ENCODE peak calls at places on chromosomes 13 and 19, in four cellular contexts. One of them, this sample, is unnamed.

GRCh38 chr13:110108348-110109139 is 198.4 kb downstream of the COL4A1 start:
- DNase-seq in SK-N-SH: peak; percentile 91
- DNase-seq in A549: peak; percentile 84
- DNase-seq in GM12878: no peak
- DNase-seq in this sample: no peak

GRCh38 chr13:22176968-22177545 is 506.2 kb downstream of the FGF9 start:
- DNase-seq in SK-N-SH: no peak
- DNase-seq in A549: no peak
- DNase-seq in GM12878: no peak
- DNase-seq in this sample: no peak

GRCh38 chr19:2308114-2308556 is at the start of gene LINGO3:
- DNase-seq in SK-N-SH: peak; percentile 75
- DNase-seq in A549: no peak
- DNase-seq in GM12878: no peak
- DNase-seq in this sample: peak; percentile 37

GRCh38 chr13:105971312-105971711 is 564.1 kb downstream of the EFNB2 start:
- DNase-seq in SK-N-SH: no peak
- DNase-seq in A549: no peak
- DNase-seq in GM12878: no peak
- DNase-seq in this sample: no peak

GRCh38 chr13:51557875-51558604 is 26.2 kb upstream of the WDFY2 start:
- DNase-seq in SK-N-SH: no peak
- DNase-seq in A549: peak; percentile 5
- DNase-seq in GM12878: no peak
- DNase-seq in this sample: no peak

GRCh38 chr13:40984670-40985366 is 34.3 kb downstream of the ELF1 start:
- DNase-seq in SK-N-SH: no peak
- DNase-seq in A549: no peak
- DNase-seq in GM12878: peak; percentile 67
- DNase-seq in this sample: no peak

GRCh38 chr19:35369522-35369921 is 1.3 kb upstream of the GPR42 start:
- DNase-seq in SK-N-SH: no peak
- DNase-seq in A549: no peak
- DNase-seq in GM12878: no peak
- DNase-seq in this sample: no peak

GRCh38 chr19:45215391-45216191 is 29.6 kb downstream of the EXOC3L2 start:
- DNase-seq in SK-N-SH: peak; percentile 72
- DNase-seq in A549: no peak
- DNase-seq in GM12878: no peak
- DNase-seq in this sample: no peak

GRCh38 chr19:50495020-50495531 is 15.9 kb downstream of the JOSD2 start:
- DNase-seq in SK-N-SH: no peak
- DNase-seq in A549: no peak
- DNase-seq in GM12878: no peak
- DNase-seq in this sample: no peak

GRCh38 chr13:99154064-99154463 is 46.6 kb upstream of the UBAC2 start:
- DNase-seq in SK-N-SH: no peak
- DNase-seq in A549: no peak
- DNase-seq in GM12878: no peak
- DNase-seq in this sample: no peak

GRCh38 chr19:1675633-1676350 is 23.4 kb upstream of the TCF3 start:
- DNase-seq in SK-N-SH: peak; percentile 81
- DNase-seq in A549: no peak
- DNase-seq in GM12878: no peak
- DNase-seq in this sample: no peak

GRCh38 chr19:10007811-10008211 is 2.5 kb downstream of the COL5A3 start:
- DNase-seq in SK-N-SH: peak; percentile 41
- DNase-seq in A549: no peak
- DNase-seq in GM12878: no peak
- DNase-seq in this sample: no peak

GRCh38 chr13:39451301-39451700 is 151.7 kb downstream of the LHFPL6 start:
- DNase-seq in SK-N-SH: no peak
- DNase-seq in A549: no peak
- DNase-seq in GM12878: no peak
- DNase-seq in this sample: no peak

GRCh38 chr19:661427-662196 is 1.4 kb downstream of the RNF126 start:
- DNase-seq in SK-N-SH: no peak
- DNase-seq in A549: no peak
- DNase-seq in GM12878: no peak
- DNase-seq in this sample: peak; percentile 38

GRCh38 chr19:4678881-4679379 is 8.8 kb upstream of the MYDGF start:
- DNase-seq in SK-N-SH: peak; percentile 81
- DNase-seq in A549: peak; percentile 69
- DNase-seq in GM12878: no peak
- DNase-seq in this sample: peak; percentile 96

GRCh38 chr13:23705578-23705977 is 135.4 kb downstream of the TNFRSF19 start:
- DNase-seq in SK-N-SH: no peak
- DNase-seq in A549: no peak
- DNase-seq in GM12878: no peak
- DNase-seq in this sample: no peak

GRCh38 chr13:100333141-100333540 is 244.2 kb downstream of the PCCA start:
- DNase-seq in SK-N-SH: no peak
- DNase-seq in A549: no peak
- DNase-seq in GM12878: no peak
- DNase-seq in this sample: no peak

GRCh38 chr13:77595166-77595810 is 59.8 kb downstream of the SCEL start:
- DNase-seq in SK-N-SH: no peak
- DNase-seq in A549: no peak
- DNase-seq in GM12878: no peak
- DNase-seq in this sample: no peak

GRCh38 chr13:47679391-47679790 is 321.7 kb downstream of the SUCLA2 start:
- DNase-seq in SK-N-SH: no peak
- DNase-seq in A549: no peak
- DNase-seq in GM12878: no peak
- DNase-seq in this sample: no peak

GRCh38 chr19:8145969-8146368 is 3.4 kb downstream of the FBN3 start:
- DNase-seq in SK-N-SH: no peak
- DNase-seq in A549: peak; percentile 37
- DNase-seq in GM12878: no peak
- DNase-seq in this sample: peak; percentile 53

GRCh38 chr19:29798783-29799182 is 13.0 kb upstream of the CCNE1 start:
- DNase-seq in SK-N-SH: no peak
- DNase-seq in A549: no peak
- DNase-seq in GM12878: no peak
- DNase-seq in this sample: no peak

GRCh38 chr13:28199089-28199488 is 60.7 kb downstream of the PAN3 start:
- DNase-seq in SK-N-SH: no peak
- DNase-seq in A549: no peak
- DNase-seq in GM12878: no peak
- DNase-seq in this sample: peak; percentile 16

GRCh38 chr19:39874404-39874803 is 28.2 kb upstream of the FBL start:
- DNase-seq in SK-N-SH: no peak
- DNase-seq in A549: no peak
- DNase-seq in GM12878: no peak
- DNase-seq in this sample: no peak

GRCh38 chr13:111548301-111548700 is 227.9 kb downstream of the TEX29 start:
- DNase-seq in SK-N-SH: no peak
- DNase-seq in A549: no peak
- DNase-seq in GM12878: no peak
- DNase-seq in this sample: no peak

GRCh38 chr13:64556391-64556790 is 2673.7 kb downstream of the PCDH9 start:
- DNase-seq in SK-N-SH: no peak
- DNase-seq in A549: no peak
- DNase-seq in GM12878: no peak
- DNase-seq in this sample: no peak

GRCh38 chr13:54841682-54842081 is 1813.1 kb downstream of the OLFM4 start:
- DNase-seq in SK-N-SH: no peak
- DNase-seq in A549: no peak
- DNase-seq in GM12878: no peak
- DNase-seq in this sample: no peak

DNA sequence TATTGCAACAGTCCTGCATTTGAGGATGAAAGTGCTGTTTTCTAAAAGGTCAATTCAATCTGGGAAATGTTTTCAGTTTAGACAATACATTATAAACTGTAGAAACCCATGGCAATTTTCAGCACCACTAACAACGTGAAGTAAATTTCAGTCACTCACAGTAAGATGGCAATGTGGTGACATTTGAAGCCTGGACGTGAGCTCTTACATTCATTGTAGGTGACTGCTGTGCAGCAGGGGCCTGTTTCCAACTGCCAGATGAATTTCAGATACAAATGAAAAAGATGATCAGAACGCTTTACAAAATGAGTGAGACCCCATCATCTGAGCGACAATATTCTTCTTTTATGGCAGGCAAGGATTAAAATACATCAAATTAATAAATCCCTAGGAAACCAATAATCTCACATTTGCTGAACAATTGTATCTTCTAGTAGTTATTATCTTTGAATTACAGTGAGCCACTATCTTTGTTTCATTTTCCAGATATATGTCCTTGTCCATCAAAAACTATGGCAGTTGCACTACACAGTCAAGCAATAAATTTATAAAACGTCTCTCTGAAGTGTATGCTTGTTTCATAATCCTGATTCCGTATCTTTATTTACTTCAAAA is 1816.8 kb downstream of the OLFM4 start:
- DNase-seq in SK-N-SH: no peak
- DNase-seq in A549: no peak
- DNase-seq in GM12878: no peak
- DNase-seq in this sample: no peak
- TF ChIP-seq EP300 in SK-N-SH: no peak
- TF ChIP-seq EP300 in A549: no peak
- TF ChIP-seq EP300 in GM12878: no peak
- TF ChIP-seq EP300 in this sample: no peak

GRCh38 chr13:20558982-20559381 is 8.0 kb upstream of the IFT88 start:
- DNase-seq in SK-N-SH: no peak
- DNase-seq in A549: no peak
- DNase-seq in GM12878: no peak
- DNase-seq in this sample: no peak
- TF ChIP-seq REST in SK-N-SH: peak; percentile 56
- TF ChIP-seq REST in A549: no peak
- TF ChIP-seq REST in GM12878: peak; percentile 35
- TF ChIP-seq REST in this sample: no peak

GRCh38 chr19:38638461-38638860 is 9.0 kb upstream of the ACTN4 start:
- DNase-seq in SK-N-SH: no peak
- DNase-seq in A549: no peak
- DNase-seq in GM12878: no peak
- DNase-seq in this sample: no peak
- TF ChIP-seq EP300 in SK-N-SH: no peak
- TF ChIP-seq EP300 in A549: no peak
- TF ChIP-seq EP300 in GM12878: no peak
- TF ChIP-seq EP300 in this sample: no peak

GRCh38 chr19:46472592-46472991 is 1.2 kb upstream of the PNMA8A start:
- DNase-seq in SK-N-SH: no peak
- DNase-seq in A549: no peak
- DNase-seq in GM12878: no peak
- DNase-seq in this sample: no peak

GRCh38 chr19:46470376-46470775 is 987 bp downstream of the PNMA8A start:
- DNase-seq in SK-N-SH: no peak
- DNase-seq in A549: no peak
- DNase-seq in GM12878: no peak
- DNase-seq in this sample: no peak

GRCh38 chr19:46469541-46470185 is 1.7 kb downstream of the PNMA8A start:
- DNase-seq in SK-N-SH: no peak
- DNase-seq in A549: no peak
- DNase-seq in GM12878: no peak
- DNase-seq in this sample: no peak

GRCh38 chr19:46471778-46472543 is 598 bp upstream of the PNMA8A start:
- DNase-seq in SK-N-SH: no peak
- DNase-seq in A549: no peak
- DNase-seq in GM12878: no peak
- DNase-seq in this sample: no peak

GRCh38 chr19:46471116-46471733 is at the start of gene PNMA8A:
- DNase-seq in SK-N-SH: peak; percentile 97
- DNase-seq in A549: peak; percentile 57
- DNase-seq in GM12878: no peak
- DNase-seq in this sample: peak; percentile 89
- TF ChIP-seq REST in SK-N-SH: no peak
- TF ChIP-seq REST in A549: no peak
- TF ChIP-seq REST in GM12878: no peak
- TF ChIP-seq REST in this sample: no peak

GRCh38 chr19:12325690-12326089 is 7.7 kb downstream of the ZNF563 start:
- DNase-seq in SK-N-SH: no peak
- DNase-seq in A549: no peak
- DNase-seq in GM12878: no peak
- DNase-seq in this sample: no peak

GRCh38 chr19:12333162-12334159 is at the start of gene ZNF563:
- DNase-seq in SK-N-SH: peak; percentile 94
- DNase-seq in A549: no peak
- DNase-seq in GM12878: peak; percentile 93
- DNase-seq in this sample: peak; percentile 81

GRCh38 chr19:12331211-12331941 is 2.1 kb downstream of the ZNF563 start:
- DNase-seq in SK-N-SH: no peak
- DNase-seq in A549: no peak
- DNase-seq in GM12878: peak; percentile 82
- DNase-seq in this sample: no peak

GRCh38 chr19:12330340-12330739 is 3.1 kb downstream of the ZNF563 start:
- DNase-seq in SK-N-SH: no peak
- DNase-seq in A549: no peak
- DNase-seq in GM12878: no peak
- DNase-seq in this sample: no peak
- TF ChIP-seq EP300 in SK-N-SH: no peak
- TF ChIP-seq EP300 in A549: no peak
- TF ChIP-seq EP300 in GM12878: no peak
- TF ChIP-seq EP300 in this sample: no peak

GRCh38 chr19:17948474-17948966 is 15.7 kb downstream of the CCDC124 start:
- DNase-seq in SK-N-SH: no peak
- DNase-seq in A549: no peak
- DNase-seq in GM12878: no peak
- DNase-seq in this sample: no peak
- TF ChIP-seq REST in SK-N-SH: no peak
- TF ChIP-seq REST in A549: no peak
- TF ChIP-seq REST in GM12878: no peak
- TF ChIP-seq REST in this sample: no peak

GRCh38 chr13:84653915-84654534 is 771.8 kb upstream of the SLITRK1 start:
- DNase-seq in SK-N-SH: no peak
- DNase-seq in A549: no peak
- DNase-seq in GM12878: no peak
- DNase-seq in this sample: no peak

GRCh38 chr13:84649853-84650252 is 767.6 kb upstream of the SLITRK1 start:
- DNase-seq in SK-N-SH: no peak
- DNase-seq in A549: no peak
- DNase-seq in GM12878: no peak
- DNase-seq in this sample: no peak

GRCh38 chr13:84648069-84648640 is 765.9 kb upstream of the SLITRK1 start:
- DNase-seq in SK-N-SH: no peak
- DNase-seq in A549: no peak
- DNase-seq in GM12878: no peak
- DNase-seq in this sample: no peak

GRCh38 chr13:84654654-84655244 is 772.5 kb upstream of the SLITRK1 start:
- DNase-seq in SK-N-SH: no peak
- DNase-seq in A549: no peak
- DNase-seq in GM12878: no peak
- DNase-seq in this sample: no peak

GRCh38 chr13:84651288-84651687 is 769.0 kb upstream of the SLITRK1 start:
- DNase-seq in SK-N-SH: no peak
- DNase-seq in A549: no peak
- DNase-seq in GM12878: no peak
- DNase-seq in this sample: no peak
- TF ChIP-seq EP300 in SK-N-SH: no peak
- TF ChIP-seq EP300 in A549: no peak
- TF ChIP-seq EP300 in GM12878: no peak
- TF ChIP-seq EP300 in this sample: no peak

This sample was measured in K562.